ENCODE peak calls at places on chromosomes 3 and 15, in four cellular contexts. One of them, this sample, is unnamed.

GRCh38 chr3:126666600-126667528 is 11.9 kb upstream of the TXNRD3 start:
- DNase-seq in upper lobe of left lung: no peak
- DNase-seq in right lobe of liver: no peak
- DNase-seq in body of pancreas: no peak
- DNase-seq in this sample: no peak

GRCh38 chr3:194300392-194300758 is 50.8 kb downstream of the CPN2 start:
- DNase-seq in upper lobe of left lung: peak; percentile 82
- DNase-seq in right lobe of liver: peak; percentile 80
- DNase-seq in body of pancreas: peak; percentile 82
- DNase-seq in this sample: peak; percentile 52

GRCh38 chr15:76669521-76669920 is 235.6 kb downstream of the SCAPER start:
- DNase-seq in upper lobe of left lung: no peak
- DNase-seq in right lobe of liver: no peak
- DNase-seq in body of pancreas: no peak
- DNase-seq in this sample: no peak

GRCh38 chr3:56966509-56966908 is 94.0 kb upstream of the SPATA12 start:
- DNase-seq in upper lobe of left lung: no peak
- DNase-seq in right lobe of liver: no peak
- DNase-seq in body of pancreas: no peak
- DNase-seq in this sample: no peak

GRCh38 chr15:100703032-100703578 is 100.7 kb downstream of the ASB7 start:
- DNase-seq in upper lobe of left lung: no peak
- DNase-seq in right lobe of liver: no peak
- DNase-seq in body of pancreas: no peak
- DNase-seq in this sample: no peak

GRCh38 chr3:43177092-43177491 is 71.2 kb upstream of the POMGNT2 start:
- DNase-seq in upper lobe of left lung: no peak
- DNase-seq in right lobe of liver: peak; percentile 69
- DNase-seq in body of pancreas: no peak
- DNase-seq in this sample: no peak

GRCh38 chr3:188950832-188951489 is 220.8 kb upstream of the TPRG1 start:
- DNase-seq in upper lobe of left lung: peak; percentile 91
- DNase-seq in right lobe of liver: peak; percentile 81
- DNase-seq in body of pancreas: peak; percentile 93
- DNase-seq in this sample: no peak

GRCh38 chr3:63937661-63938651 is 25.8 kb upstream of the SCAANT1 start:
- DNase-seq in upper lobe of left lung: peak; percentile 79
- DNase-seq in right lobe of liver: no peak
- DNase-seq in body of pancreas: no peak
- DNase-seq in this sample: no peak

GRCh38 chr3:44974406-44974805 is 1.6 kb downstream of the ZDHHC3 start:
- DNase-seq in upper lobe of left lung: no peak
- DNase-seq in right lobe of liver: no peak
- DNase-seq in body of pancreas: no peak
- DNase-seq in this sample: no peak

GRCh38 chr3:62827550-62827949 is 47.7 kb downstream of the CADPS start:
- DNase-seq in upper lobe of left lung: no peak
- DNase-seq in right lobe of liver: no peak
- DNase-seq in body of pancreas: no peak
- DNase-seq in this sample: no peak

GRCh38 chr15:74723754-74724334 is 1.5 kb downstream of the CYP1A1 start:
- DNase-seq in upper lobe of left lung: no peak
- DNase-seq in right lobe of liver: no peak
- DNase-seq in body of pancreas: no peak
- DNase-seq in this sample: no peak

GRCh38 chr3:24119321-24119751 is 174.2 kb downstream of the NR1D2 start:
- DNase-seq in upper lobe of left lung: no peak
- DNase-seq in right lobe of liver: no peak
- DNase-seq in body of pancreas: no peak
- DNase-seq in this sample: no peak

GRCh38 chr15:73787621-73788020 is 34.5 kb upstream of the INSYN1 start:
- DNase-seq in upper lobe of left lung: no peak
- DNase-seq in right lobe of liver: no peak
- DNase-seq in body of pancreas: no peak
- DNase-seq in this sample: no peak

GRCh38 chr3:88180398-88180999 is 30.7 kb downstream of the C3orf38 start:
- DNase-seq in upper lobe of left lung: no peak
- DNase-seq in right lobe of liver: no peak
- DNase-seq in body of pancreas: no peak
- DNase-seq in this sample: no peak

GRCh38 chr3:49712631-49713317 is 6.7 kb downstream of the AMIGO3 start:
- DNase-seq in upper lobe of left lung: no peak
- DNase-seq in right lobe of liver: no peak
- DNase-seq in body of pancreas: no peak
- DNase-seq in this sample: no peak
- TF ChIP-seq CTCF in upper lobe of left lung: no peak
- TF ChIP-seq CTCF in right lobe of liver: no peak
- TF ChIP-seq CTCF in body of pancreas: no peak
- TF ChIP-seq CTCF in this sample: no peak

GRCh38 chr3:37862712-37863551 is 1.3 kb downstream of the CTDSPL start:
- DNase-seq in upper lobe of left lung: peak; percentile 43
- DNase-seq in right lobe of liver: no peak
- DNase-seq in body of pancreas: no peak
- DNase-seq in this sample: no peak
- TF ChIP-seq CTCF in upper lobe of left lung: no peak
- TF ChIP-seq CTCF in right lobe of liver: no peak
- TF ChIP-seq CTCF in body of pancreas: no peak
- TF ChIP-seq CTCF in this sample: no peak

GRCh38 chr3:171563298-171563697 is 103.1 kb upstream of the TNIK start:
- DNase-seq in upper lobe of left lung: no peak
- DNase-seq in right lobe of liver: no peak
- DNase-seq in body of pancreas: no peak
- DNase-seq in this sample: no peak
- TF ChIP-seq CTCF in upper lobe of left lung: no peak
- TF ChIP-seq CTCF in right lobe of liver: no peak
- TF ChIP-seq CTCF in body of pancreas: no peak
- TF ChIP-seq CTCF in this sample: no peak

GRCh38 chr15:52261498-52262242 is 33.9 kb downstream of the MYO5C start:
- DNase-seq in upper lobe of left lung: peak; percentile 76
- DNase-seq in right lobe of liver: no peak
- DNase-seq in body of pancreas: peak; percentile 79
- DNase-seq in this sample: no peak
- TF ChIP-seq CTCF in upper lobe of left lung: no peak
- TF ChIP-seq CTCF in right lobe of liver: no peak
- TF ChIP-seq CTCF in body of pancreas: peak; percentile 21
- TF ChIP-seq CTCF in this sample: peak; percentile 52

DNA sequence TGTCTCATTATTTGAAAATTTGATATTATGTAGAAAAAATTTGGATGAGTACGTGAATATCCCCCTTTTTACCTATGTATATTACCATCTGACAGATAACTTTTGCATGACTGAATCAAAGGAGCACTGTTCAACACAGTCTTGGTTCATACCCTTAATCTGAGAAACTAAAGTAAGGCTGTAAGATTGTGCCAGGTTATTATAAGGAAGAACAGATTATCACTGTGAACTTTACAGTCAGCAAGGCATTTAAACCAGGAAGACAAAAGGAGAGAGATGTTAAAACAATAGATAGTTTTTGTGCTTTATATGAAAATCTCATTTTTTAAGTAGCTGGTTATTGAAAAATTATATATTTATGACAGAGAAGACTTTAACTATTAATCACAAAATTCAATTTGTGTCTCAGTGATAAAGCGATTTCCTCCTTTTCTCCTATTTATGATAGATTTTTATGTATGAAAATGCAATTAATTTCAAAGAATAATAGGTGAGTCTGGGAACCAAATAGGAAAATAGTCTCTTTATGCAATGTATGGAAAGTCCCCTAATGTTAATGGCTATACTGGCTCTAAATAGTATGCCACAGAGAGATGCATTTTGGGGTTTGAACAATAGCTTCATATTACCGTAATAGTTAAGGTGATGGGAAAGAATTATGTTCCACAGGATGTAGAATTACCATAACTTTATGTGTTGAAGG is 33.4 kb downstream of the PLCL2 start:
- DNase-seq in upper lobe of left lung: no peak
- DNase-seq in right lobe of liver: no peak
- DNase-seq in body of pancreas: no peak
- DNase-seq in this sample: no peak
- TF ChIP-seq CTCF in upper lobe of left lung: no peak
- TF ChIP-seq CTCF in right lobe of liver: no peak
- TF ChIP-seq CTCF in body of pancreas: no peak
- TF ChIP-seq CTCF in this sample: no peak